ENCODE peak calls at places on chromosome 6, in six cellular contexts. V is Calu3, Q is GM20000, D is WTC11, U is SK-N-SH, C is progenitor cell of endocrine pancreas. I is an unnamed sample.

GRCh38 chr6:156977527-156978291 is 200.5 kb downstream of the ARID1B start:
- DNase-seq in V (no peak), Q (no peak), D (no peak), U (no peak), C (no peak), I (no peak)

GRCh38 chr6:105319331-105319730 is 83.6 kb downstream of the PREP start:
- DNase-seq in V (no peak), Q (no peak), D (no peak), U (no peak), C (no peak), I (no peak)

GRCh38 chr6:170025341-170026271 is 265.3 kb downstream of the DLL1 start:
- DNase-seq in V (no peak), Q (no peak), D (no peak), U (no peak), C (no peak), I (no peak)

GRCh38 chr6:119539066-119539746 is 189.6 kb upstream of the MAN1A1 start:
- DNase-seq in V (no peak), Q (no peak), D (no peak), U (no peak), C (no peak), I (no peak)

GRCh38 chr6:44667668-44668390 is 280.3 kb downstream of the CDC5L start:
- DNase-seq in V (peak; percentile 76), Q (no peak), D (peak; percentile 68), U (no peak), C (peak; percentile 17), I (no peak)

GRCh38 chr6:122714059-122714458 is 65.5 kb upstream of the FABP7 start:
- DNase-seq in V (no peak), Q (no peak), D (no peak), U (no peak), C (no peak), I (no peak)

GRCh38 chr6:6748001-6748400 is 159.5 kb downstream of the LY86 start:
- DNase-seq in V (no peak), Q (no peak), D (no peak), U (no peak), C (no peak), I (no peak)

GRCh38 chr6:106309024-106309423 is 16.5 kb downstream of the ATG5 start:
- DNase-seq in V (no peak), Q (no peak), D (no peak), U (no peak), C (no peak), I (no peak)

GRCh38 chr6:164581563-164581962 is 727.8 kb downstream of the C6orf118 start:
- DNase-seq in V (no peak), Q (no peak), D (no peak), U (no peak), C (no peak), I (no peak)

GRCh38 chr6:10449751-10450150 is 34.9 kb upstream of the TFAP2A start:
- DNase-seq in V (no peak), Q (no peak), D (no peak), U (no peak), C (no peak), I (no peak)

GRCh38 chr6:10453596-10453995 is 38.7 kb upstream of the TFAP2A start:
- DNase-seq in V (no peak), Q (no peak), D (no peak), U (no peak), C (no peak), I (no peak)

GRCh38 chr6:10446548-10446947 is 31.7 kb upstream of the TFAP2A start:
- DNase-seq in V (no peak), Q (no peak), D (no peak), U (no peak), C (no peak), I (no peak)

GRCh38 chr6:10451828-10452509 is 37.1 kb upstream of the TFAP2A start:
- DNase-seq in V (peak; percentile 88), Q (no peak), D (no peak), U (no peak), C (no peak), I (peak; percentile 67)

DNA sequence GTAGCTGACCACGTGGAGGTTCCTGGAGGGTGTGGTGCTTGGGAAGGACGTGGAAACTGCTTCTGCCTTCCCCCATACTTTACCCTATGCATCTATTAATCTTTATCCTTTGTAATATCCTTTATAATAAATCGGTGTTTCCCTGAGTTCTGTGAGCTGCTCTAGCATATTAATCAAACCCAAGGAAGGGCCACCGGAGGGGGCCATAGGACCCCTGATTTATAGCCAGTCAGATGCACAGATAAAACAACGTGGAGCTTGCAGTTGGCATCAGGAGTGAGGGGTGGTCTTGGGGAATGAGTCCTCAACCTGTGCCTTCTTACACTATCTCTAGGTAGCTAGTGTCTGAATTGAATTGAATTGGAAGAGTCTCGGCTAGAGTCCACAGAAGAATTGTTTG is 36.5 kb upstream of the TFAP2A start:
- DNase-seq in V (no peak), Q (no peak), D (no peak), U (no peak), C (no peak), I (no peak)
- TF ChIP-seq CTCF in V (no peak), Q (no peak), D (no peak), U (no peak), C (no peak), I (no peak)

GRCh38 chr6:32894085-32895005 is 40.4 kb downstream of the PSMB9 start:
- DNase-seq in V (peak; percentile 99), Q (peak; percentile 96), D (peak; percentile 96), U (peak; percentile 98), C (peak; percentile 98), I (peak; percentile 95)
- TF ChIP-seq CTCF in V (peak; percentile 37), Q (no peak), D (no peak), U (peak; percentile 35), C (peak; percentile 9), I (no peak)

DNA sequence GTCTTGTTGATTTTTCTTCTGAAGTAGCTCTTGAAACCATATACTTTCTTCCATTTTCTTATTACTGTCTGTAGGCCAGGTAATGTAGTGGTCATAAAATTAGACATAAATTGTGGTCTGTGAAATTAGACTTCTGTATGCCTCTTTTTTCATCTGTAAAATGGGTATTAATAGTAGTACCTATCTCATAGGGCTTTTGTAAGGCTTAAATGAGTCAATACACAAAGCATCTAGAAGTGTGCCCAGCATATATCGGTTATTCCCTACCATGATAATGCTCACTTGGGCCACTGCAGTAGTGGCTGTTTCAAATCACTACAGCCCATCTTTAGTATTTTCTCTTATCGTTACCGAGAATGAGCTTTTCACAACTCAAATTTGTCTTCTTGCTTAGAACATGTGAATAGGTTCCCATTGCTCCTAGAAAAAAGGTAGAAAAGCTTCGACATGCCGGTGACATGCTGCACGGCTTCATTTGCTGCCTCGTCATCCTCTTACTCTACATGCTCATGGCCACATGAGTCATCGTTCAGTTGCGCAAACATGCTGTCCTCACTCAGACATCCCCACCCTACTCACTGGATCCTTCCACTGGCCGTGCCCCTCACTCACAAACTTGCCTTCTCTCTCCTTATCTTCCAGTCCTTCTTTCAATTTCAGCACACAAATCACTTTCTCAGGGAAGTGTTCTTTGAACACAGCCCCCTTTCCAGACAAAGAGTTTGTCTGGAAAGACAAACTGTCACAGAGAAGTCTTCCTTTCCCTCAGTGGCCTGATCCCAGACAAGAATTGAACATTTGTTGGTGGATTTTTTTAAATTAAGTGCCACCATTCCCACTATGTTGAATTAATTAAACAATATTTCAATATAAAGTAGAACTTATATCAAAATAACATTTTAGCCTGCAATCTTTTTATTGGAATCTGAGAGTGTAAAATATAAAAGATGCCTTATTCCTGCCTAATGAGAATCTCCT is 32.2 kb upstream of the ERVFRD-1 start:
- DNase-seq in V (peak; percentile 72), Q (no peak), D (no peak), U (no peak), C (no peak), I (peak; percentile 82)
- TF ChIP-seq CTCF in V (no peak), Q (no peak), D (no peak), U (no peak), C (no peak), I (no peak)

DNA sequence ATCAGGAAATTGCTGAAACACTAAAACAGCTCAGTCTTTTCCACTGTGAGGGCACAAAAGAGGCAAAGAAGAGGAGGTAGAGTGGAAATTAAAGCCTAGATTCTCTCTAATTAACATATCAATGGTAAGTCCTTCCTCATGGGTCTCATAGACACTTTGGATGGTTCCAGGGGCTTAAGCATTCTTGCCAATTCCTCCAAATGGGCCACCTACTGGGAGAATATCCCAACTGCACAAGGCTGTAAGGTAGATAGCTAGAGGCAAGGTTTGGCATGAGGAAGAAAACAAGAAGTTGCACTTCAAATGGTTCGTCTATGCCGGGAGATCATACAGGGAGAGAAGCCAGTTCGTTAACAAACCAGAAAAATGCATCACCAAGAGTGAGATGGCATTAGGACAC is 107.6 kb upstream of the KHDRBS2 start:
- DNase-seq in V (no peak), Q (no peak), D (peak; percentile 22), U (no peak), C (no peak), I (no peak)
- TF ChIP-seq CTCF in V (no peak), Q (no peak), D (no peak), U (no peak), C (no peak), I (no peak)

DNA sequence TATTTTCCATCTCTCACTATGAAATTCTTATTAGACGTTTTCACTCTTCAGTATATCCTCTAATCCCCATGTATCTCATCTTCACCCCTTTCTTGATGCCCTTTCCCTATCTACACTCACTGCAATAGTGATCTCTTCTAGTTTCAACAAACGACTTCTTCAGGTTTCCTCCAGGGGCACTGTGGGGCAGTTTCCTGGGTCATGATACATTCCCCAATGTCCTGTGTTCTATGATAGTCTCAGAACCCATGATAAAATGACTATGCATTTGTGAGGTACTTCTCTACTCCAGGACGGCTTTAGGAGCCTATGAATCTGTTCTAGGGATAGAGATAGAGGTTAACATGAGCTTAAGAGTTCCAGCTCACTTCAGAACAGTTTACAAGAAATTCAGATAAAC is 183.3 kb downstream of the FOXC1 start:
- DNase-seq in V (peak; percentile 50), Q (no peak), D (peak; percentile 49), U (no peak), C (no peak), I (no peak)
- TF ChIP-seq CTCF in V (no peak), Q (peak; percentile 8), D (peak; percentile 48), U (peak; percentile 57), C (peak; percentile 51), I (no peak)

GRCh38 chr6:50185006-50185405 is 135.3 kb upstream of the DEFB112 start:
- DNase-seq in V (no peak), Q (no peak), D (peak; percentile 20), U (peak; percentile 12), C (no peak), I (no peak)
- TF ChIP-seq CTCF in V (no peak), Q (peak; percentile 12), D (peak; percentile 65), U (peak; percentile 39), C (peak; percentile 61), I (no peak)

I was measured in omental fat pad.